ENCODE peak calls at places on chromosomes 13 and 19, in ten cellular contexts. A is stromal cell of bone marrow; F is A172; R is CD8-positive, alpha-beta memory T cell; Q is WTC11; Z is lower lobe of right lung; T is fibroblast of pulmonary artery; W is stimulated activated CD4-positive, alpha-beta T cell treated with anti-CD3 and anti-CD28 coated beads, Interleukin-1b, Interleukin-23, amount 100 ng/mL, for 1 hour; H is HFF-Myc; M is bronchial epithelial cell. I is an unnamed sample.
A peak's percentile ranks its signal among the peaks of the same experiment; 100 is the strongest.

GRCh38 chr19:11034449-11035213 is 54.6 kb upstream of the LDLR start:
- DNase-seq in Q (no peak), M (no peak), Z (no peak), A (no peak), F (no peak), W (no peak), H (no peak), R (no peak), T (no peak), I (no peak)

GRCh38 chr19:48633148-48634035 is 3.8 kb downstream of the DBP start:
- DNase-seq in R (no peak), T (no peak), Z (no peak), H (no peak), Q (no peak), F (no peak), W (no peak), A (no peak), M (peak; percentile 40), I (no peak)

GRCh38 chr13:88051746-88052482 is 380.7 kb downstream of the SLITRK5 start:
- DNase-seq in Q (no peak), R (no peak), A (no peak), T (no peak), Z (peak; percentile 46), W (no peak), H (no peak), M (no peak), F (no peak), I (no peak)

GRCh38 chr13:80881495-80882482 is 540.9 kb upstream of the SPRY2 start:
- DNase-seq in T (peak; percentile 39), Q (no peak), Z (no peak), A (no peak), R (no peak), H (no peak), M (peak; percentile 91), F (peak; percentile 25), W (no peak), I (no peak)

GRCh38 chr13:33228645-33229445 is 56.7 kb downstream of the STARD13 start:
- DNase-seq in T (peak; percentile 72), A (no peak), R (no peak), F (peak; percentile 51), M (peak; percentile 45), Z (no peak), W (no peak), Q (no peak), H (no peak), I (peak; percentile 46)

GRCh38 chr13:57632276-57633140 is 964 bp downstream of the PCDH17 start:
- DNase-seq in Z (peak; percentile 46), W (no peak), T (peak; percentile 12), F (no peak), Q (peak; percentile 51), R (no peak), H (no peak), M (no peak), A (no peak), I (no peak)

GRCh38 chr13:48580185-48580803 is 47.4 kb upstream of the RCBTB2 start:
- DNase-seq in Z (no peak), Q (peak; percentile 71), T (peak; percentile 80), W (peak; percentile 30), M (peak; percentile 64), R (peak; percentile 70), A (peak; percentile 47), H (peak; percentile 36), F (peak; percentile 51), I (peak; percentile 51)

GRCh38 chr19:6047741-6048231 is 62.5 kb downstream of the RFX2 start:
- DNase-seq in M (peak; percentile 49), W (no peak), Z (no peak), T (peak; percentile 56), R (no peak), F (no peak), Q (peak; percentile 77), A (no peak), H (no peak), I (peak; percentile 28)

GRCh38 chr13:100510208-100510997 is 78.2 kb downstream of the GGACT start:
- DNase-seq in F (no peak), A (no peak), R (no peak), T (no peak), H (no peak), W (no peak), Z (no peak), Q (peak; percentile 50), M (no peak), I (no peak)

GRCh38 chr13:55439450-55439849 is 1701.3 kb upstream of the PRR20A start:
- DNase-seq in W (no peak), T (no peak), H (no peak), Z (no peak), F (no peak), A (no peak), R (no peak), Q (no peak), M (no peak), I (no peak)

GRCh38 chr19:49506575-49507105 is 5.8 kb upstream of the FCGRT start:
- DNase-seq in R (peak; percentile 69), Z (peak; percentile 75), Q (peak; percentile 89), A (no peak), M (peak; percentile 47), W (peak; percentile 63), H (no peak), F (peak; percentile 35), T (peak; percentile 68), I (peak; percentile 55)

GRCh38 chr13:81686877-81687276 is 1346.0 kb upstream of the SPRY2 start:
- DNase-seq in H (peak; percentile 1), T (peak; percentile 0), F (peak; percentile 16), Z (no peak), M (peak; percentile 44), R (no peak), W (no peak), A (no peak), Q (no peak), I (peak; percentile 9)

GRCh38 chr13:94174009-94174408 is 305.5 kb downstream of the DCT start:
- DNase-seq in M (no peak), R (no peak), H (no peak), T (no peak), A (no peak), Z (no peak), W (no peak), F (no peak), Q (no peak), I (no peak)

GRCh38 chr19:45171211-45171623 is 6.8 kb downstream of the TRAPPC6A start:
- DNase-seq in F (no peak), W (no peak), T (no peak), A (no peak), Q (no peak), M (no peak), Z (no peak), R (peak; percentile 39), H (no peak), I (no peak)

GRCh38 chr19:46529622-46530451 is 34.2 kb upstream of the PNMA8B start:
- DNase-seq in T (peak; percentile 73), W (peak; percentile 56), Z (peak; percentile 86), M (peak; percentile 55), Q (peak; percentile 81), A (peak; percentile 59), H (no peak), F (peak; percentile 44), R (peak; percentile 63), I (peak; percentile 44)

GRCh38 chr13:21053231-21053630 is 8.2 kb downstream of the LATS2 start:
- DNase-seq in T (no peak), A (no peak), R (no peak), Q (no peak), Z (no peak), F (no peak), M (peak; percentile 81), H (no peak), W (no peak), I (no peak)